ENCODE peak calls at places on chromosomes 1 and 21, in nine cellular contexts. O is upper lobe of right lung, C is NCI-H524, J is MV-4-11, M is transverse colon, F is psoas muscle, R is heart right ventricle, W is AG08396, K is mucosa of gallbladder. Q is an unnamed sample.

GRCh38 chr1:1348420-1349255 is 580 bp downstream of the DVL1 start:
- DNase-seq in O (no peak), C (no peak), J (no peak), M (no peak), F (no peak), R (no peak), W (no peak), K (no peak), Q (peak; percentile 90)

GRCh38 chr1:204544321-204544720 is 28.1 kb downstream of the MDM4 start:
- DNase-seq in O (no peak), C (no peak), J (peak; percentile 73), M (no peak), F (no peak), R (no peak), W (no peak), K (no peak), Q (no peak)

GRCh38 chr1:225823811-225824261 is 13.9 kb downstream of the EPHX1 start:
- DNase-seq in O (no peak), C (no peak), J (no peak), M (no peak), F (no peak), R (no peak), W (no peak), K (no peak), Q (no peak)

GRCh38 chr1:52601976-52602327 is 219 bp upstream of the GPX7 start:
- DNase-seq in O (no peak), C (no peak), J (no peak), M (no peak), F (no peak), R (no peak), W (no peak), K (no peak), Q (no peak)

GRCh38 chr21:29557200-29557599 is 258.5 kb downstream of the BACH1 start:
- DNase-seq in O (no peak), C (no peak), J (peak; percentile 67), M (no peak), F (no peak), R (no peak), W (no peak), K (no peak), Q (no peak)

GRCh38 chr21:17818158-17819113 is 720 bp downstream of the C21orf91 start:
- DNase-seq in O (peak; percentile 79), C (peak; percentile 28), J (peak; percentile 65), M (peak; percentile 41), F (no peak), R (peak; percentile 22), W (peak; percentile 41), K (peak; percentile 12), Q (peak; percentile 93)

GRCh38 chr1:27634982-27635362 is at the start of gene FGR:
- DNase-seq in O (peak; percentile 86), C (no peak), J (no peak), M (no peak), F (no peak), R (no peak), W (no peak), K (no peak), Q (peak; percentile 94)

GRCh38 chr1:165073402-165074007 is 283.0 kb downstream of the LMX1A start:
- DNase-seq in O (no peak), C (peak; percentile 34), J (peak; percentile 21), M (no peak), F (no peak), R (no peak), W (peak; percentile 60), K (no peak), Q (no peak)

GRCh38 chr1:222974496-222974895 is 159.7 kb downstream of the DISP1 start:
- DNase-seq in O (no peak), C (no peak), J (no peak), M (no peak), F (no peak), R (no peak), W (peak; percentile 29), K (peak; percentile 20), Q (no peak)